ENCODE peak calls at places on chromosome 2, in seven cellular contexts. D is choroid plexus epithelial cell; S is uterus; M is heart left ventricle; C is PC-9; Y is CD8-positive, alpha-beta T cell; L is GM12865. I is an unnamed sample.

GRCh38 chr2:241810304-241811208 is 1.6 kb downstream of the NEU4 start:
- DNase-seq in M (peak; percentile 29), C (no peak), Y (no peak), S (no peak), D (no peak), L (no peak), I (peak; percentile 90)

GRCh38 chr2:9764153-9764778 is 79.0 kb upstream of the TAF1B start:
- DNase-seq in M (no peak), S (no peak), L (peak; percentile 24), C (peak; percentile 82), Y (no peak), D (no peak), I (no peak)

GRCh38 chr2:128501700-128502099 is 183.0 kb upstream of the HS6ST1 start:
- DNase-seq in Y (no peak), C (peak; percentile 29), M (no peak), L (no peak), S (no peak), D (no peak), I (no peak)

GRCh38 chr2:129813404-129813803 is 166.1 kb upstream of the RAB6C start:
- DNase-seq in C (no peak), Y (no peak), L (no peak), M (no peak), D (no peak), S (no peak), I (no peak)

GRCh38 chr2:46334389-46335345 is 37.5 kb downstream of the EPAS1 start:
- DNase-seq in L (no peak), D (peak; percentile 92), C (no peak), S (peak; percentile 61), Y (no peak), M (no peak), I (no peak)

GRCh38 chr2:181570833-181571661 is 85.9 kb downstream of the CERKL start:
- DNase-seq in D (peak; percentile 25), L (peak; percentile 21), Y (no peak), S (no peak), C (no peak), M (no peak), I (no peak)

GRCh38 chr2:224887159-224887558 is 155.1 kb downstream of the DOCK10 start:
- DNase-seq in M (no peak), D (peak; percentile 61), C (no peak), L (peak; percentile 23), Y (no peak), S (no peak), I (no peak)

GRCh38 chr2:174634130-174635014 is 36.8 kb upstream of the WIPF1 start:
- DNase-seq in C (no peak), S (no peak), L (peak; percentile 74), D (peak; percentile 42), Y (no peak), M (no peak), I (no peak)

GRCh38 chr2:173148520-173148919 is 72.9 kb downstream of the MAP3K20 start:
- DNase-seq in C (no peak), S (no peak), L (no peak), Y (no peak), D (peak; percentile 57), M (no peak), I (no peak)

GRCh38 chr2:113133696-113134558 is 6.5 kb downstream of the IL1RN start:
- DNase-seq in C (peak; percentile 48), S (no peak), M (no peak), L (peak; percentile 23), D (no peak), Y (no peak), I (no peak)

GRCh38 chr2:38264649-38265322 is 112.3 kb downstream of the ATL2 start:
- DNase-seq in S (no peak), M (no peak), L (peak; percentile 21), D (no peak), Y (no peak), C (no peak), I (no peak)

GRCh38 chr2:37855283-37856041 is 69.6 kb upstream of the RMDN2 start:
- DNase-seq in S (peak; percentile 49), L (no peak), Y (no peak), C (no peak), M (peak; percentile 68), D (peak; percentile 37), I (no peak)

GRCh38 chr2:29920631-29921559 is 491 bp downstream of the ALK start:
- DNase-seq in L (peak; percentile 3), M (no peak), D (peak; percentile 37), Y (no peak), S (no peak), C (no peak), I (no peak)

GRCh38 chr2:160916300-160916699 is 243.9 kb upstream of the TANK start:
- DNase-seq in L (no peak), S (no peak), C (no peak), M (no peak), D (no peak), Y (no peak), I (no peak)

GRCh38 chr2:164028764-164029534 is 293.1 kb upstream of the FIGN start:
- DNase-seq in Y (no peak), L (no peak), C (no peak), S (no peak), D (peak; percentile 51), M (no peak), I (no peak)

GRCh38 chr2:144515694-144516416 is 4.1 kb downstream of the ZEB2 start:
- DNase-seq in M (peak; percentile 68), C (no peak), Y (no peak), D (peak; percentile 78), S (peak; percentile 51), L (no peak), I (peak; percentile 49)

GRCh38 chr2:201260302-201260800 is at the start of gene CASP8:
- DNase-seq in C (peak; percentile 72), L (peak; percentile 76), D (peak; percentile 69), Y (peak; percentile 55), M (peak; percentile 25), S (peak; percentile 31), I (no peak)

GRCh38 chr2:239735829-239736357 is 289.2 kb downstream of the NDUFA10 start:
- DNase-seq in M (no peak), L (no peak), D (no peak), Y (no peak), C (no peak), S (no peak), I (no peak)

GRCh38 chr2:73449404-73449803 is 63.8 kb downstream of the ALMS1 start:
- DNase-seq in S (no peak), M (no peak), L (no peak), D (no peak), C (no peak), Y (no peak), I (no peak)

GRCh38 chr2:16148632-16149348 is 208.4 kb downstream of the MYCN start:
- DNase-seq in C (no peak), D (no peak), Y (no peak), S (no peak), M (no peak), L (no peak), I (no peak)

GRCh38 chr2:69781321-69782248 is 39.7 kb downstream of the ANXA4 start:
- DNase-seq in D (peak; percentile 23), S (peak; percentile 38), M (no peak), L (peak; percentile 37), Y (no peak), C (peak; percentile 78), I (peak; percentile 38)

DNA sequence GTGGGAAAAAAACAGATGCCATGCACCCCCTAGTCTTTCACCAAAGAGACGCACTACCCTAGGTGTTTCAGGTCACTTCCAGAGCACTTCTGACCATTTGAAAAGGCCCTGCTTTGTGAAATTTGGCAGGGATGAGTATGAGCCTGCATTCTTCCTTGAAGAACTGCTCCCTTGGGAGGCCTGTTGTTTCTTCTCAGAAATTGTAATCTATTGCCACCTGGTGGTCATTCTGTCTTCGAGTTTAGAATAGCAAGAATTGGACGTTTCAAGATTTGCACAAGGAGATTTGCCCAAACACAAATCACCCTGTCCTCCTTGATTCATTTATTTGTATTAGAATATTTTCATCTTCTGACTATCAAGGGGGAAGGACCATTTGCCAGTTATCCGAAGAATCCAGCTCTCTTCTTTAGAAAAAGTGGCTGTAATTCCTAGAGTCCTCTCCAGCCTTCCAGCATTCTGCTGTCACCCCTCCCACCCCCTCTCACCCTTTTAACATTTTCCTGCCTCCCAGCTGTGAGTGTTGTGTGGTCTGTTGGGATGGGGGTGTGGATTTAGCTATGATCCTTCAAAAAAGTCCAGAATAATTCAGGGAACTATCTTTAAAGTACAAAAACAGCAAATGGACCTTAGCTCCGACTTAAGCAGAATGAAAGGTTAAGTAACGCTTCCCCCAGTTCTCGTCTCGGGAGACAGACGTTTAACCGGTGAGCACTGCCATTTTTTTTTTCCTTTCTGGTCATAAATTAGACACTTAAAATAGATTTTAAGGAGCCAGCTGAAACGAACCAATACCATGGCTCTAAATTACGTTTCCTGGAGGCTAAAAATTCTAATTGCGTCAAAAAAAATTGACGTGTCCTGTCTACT is 3.7 kb upstream of the GAD1 start:
- DNase-seq in S (peak; percentile 82), C (peak; percentile 68), M (peak; percentile 74), D (peak; percentile 95), Y (no peak), L (peak; percentile 80), I (no peak)
- H3K4me3 ChIP-seq in S (no peak overlapping the region), C (no peak overlapping the region), M (no peak overlapping the region), D (no peak overlapping the region), Y (no peak overlapping the region), L (no peak overlapping the region), I (no peak overlapping the region)

DNA sequence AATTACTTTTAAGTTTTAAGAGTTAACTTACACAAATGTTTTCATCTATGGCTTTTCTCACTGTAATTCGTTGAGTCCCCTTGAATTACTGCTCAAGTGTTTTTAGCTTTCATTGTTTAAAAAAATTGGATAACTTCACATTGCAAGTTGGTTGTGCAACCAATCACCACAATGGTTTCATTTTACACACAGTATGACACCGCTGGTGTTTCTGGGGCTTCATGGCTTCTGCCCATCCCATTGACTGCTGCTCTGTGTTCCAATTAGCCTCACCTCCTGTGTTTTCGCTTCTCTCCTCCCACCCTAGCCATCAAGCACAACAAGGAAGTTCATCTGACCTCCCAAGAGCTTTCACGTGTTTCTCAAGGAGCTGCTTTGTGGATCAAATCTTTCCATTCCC is 199.1 kb upstream of the CHAC2 start:
- DNase-seq in C (no peak), D (peak; percentile 9), S (no peak), L (peak; percentile 8), Y (no peak), M (no peak), I (no peak)
- H3K4me3 ChIP-seq in C (no peak overlapping the region), D (peak overlapping the region; percentile 12), S (no peak overlapping the region), L (no peak overlapping the region), Y (no peak overlapping the region), M (no peak overlapping the region), I (no peak overlapping the region)

GRCh38 chr2:183125659-183126341 is 1.6 kb downstream of the NUP35 start:
- DNase-seq in C (no peak), M (no peak), S (no peak), D (no peak), L (no peak), Y (no peak), I (no peak)
- H3K4me3 ChIP-seq in C (peak overlapping the region; percentile 62), M (no peak overlapping the region), S (no peak overlapping the region), D (no peak overlapping the region), L (peak overlapping the region; percentile 67), Y (peak overlapping the region; percentile 88), I (peak overlapping the region; percentile 82)

DNA sequence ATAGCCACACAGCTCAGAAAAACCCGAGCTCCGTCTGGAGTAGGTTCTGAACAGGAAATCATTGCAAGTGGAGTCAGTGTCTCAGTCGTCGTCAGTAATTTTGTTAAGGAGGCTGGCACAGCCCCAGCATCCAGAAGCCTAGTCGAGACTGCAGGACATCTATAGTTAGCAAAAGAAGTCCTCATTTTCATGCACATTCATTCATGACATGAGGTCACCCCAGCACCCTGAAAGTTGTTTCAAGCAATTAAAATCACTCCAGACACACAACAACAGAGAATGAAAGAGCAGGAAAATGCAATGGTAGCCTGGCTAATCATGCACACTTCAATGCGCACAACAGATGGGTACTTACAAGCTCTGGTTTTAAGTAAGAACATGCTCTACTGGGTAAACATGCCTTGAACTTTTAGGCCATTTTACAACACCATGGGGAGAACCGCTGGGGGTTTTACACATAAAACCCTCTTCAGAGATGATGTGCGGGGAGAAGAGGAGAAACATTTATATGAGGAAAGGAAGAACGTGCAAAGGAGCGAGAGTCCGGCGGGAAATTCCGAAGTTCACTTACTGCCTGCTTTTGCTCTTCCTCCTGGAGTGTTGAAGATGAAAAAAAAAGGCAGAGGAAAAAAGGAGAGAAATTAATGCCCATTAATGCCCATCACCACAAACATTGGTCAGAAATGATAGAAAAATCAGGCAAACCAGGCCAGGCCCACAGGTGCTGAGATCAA is 77.4 kb upstream of the DNMT3A start:
- DNase-seq in C (no peak), L (peak; percentile 91), Y (no peak), S (no peak), D (peak; percentile 23), M (no peak), I (no peak)
- H3K4me3 ChIP-seq in C (no peak overlapping the region), L (peak overlapping the region; percentile 72), Y (no peak overlapping the region), S (no peak overlapping the region), D (no peak overlapping the region), M (no peak overlapping the region), I (no peak overlapping the region)